ENCODE peak calls at places on chromosomes 13 and 19, in ten cellular contexts. One of them, this sample, is unnamed.

GRCh38 chr13:76349700-76350099 is 536.5 kb downstream of the KCTD12 start:
- DNase-seq in progenitor cell of endocrine pancreas: no peak
- DNase-seq in fibroblast of the aortic adventitia: peak
- DNase-seq in cardiac fibroblast: peak
- DNase-seq in A673: no peak
- DNase-seq in GM23338: no peak
- DNase-seq in AG10803: no peak
- DNase-seq in endodermal cell: no peak
- DNase-seq in BE2C: no peak
- DNase-seq in Calu3: no peak
- DNase-seq in this sample: no peak

GRCh38 chr13:109784590-109785140 is 1.7 kb downstream of the IRS2 start:
- DNase-seq in progenitor cell of endocrine pancreas: peak
- DNase-seq in fibroblast of the aortic adventitia: peak
- DNase-seq in cardiac fibroblast: peak
- DNase-seq in A673: peak
- DNase-seq in GM23338: peak
- DNase-seq in AG10803: peak
- DNase-seq in endodermal cell: peak
- DNase-seq in BE2C: peak
- DNase-seq in Calu3: peak
- DNase-seq in this sample: no peak

GRCh38 chr19:1055886-1056620 is 10.9 kb upstream of the ARHGAP45 start:
- DNase-seq in progenitor cell of endocrine pancreas: no peak
- DNase-seq in fibroblast of the aortic adventitia: no peak
- DNase-seq in cardiac fibroblast: no peak
- DNase-seq in A673: no peak
- DNase-seq in GM23338: no peak
- DNase-seq in AG10803: no peak
- DNase-seq in endodermal cell: no peak
- DNase-seq in BE2C: no peak
- DNase-seq in Calu3: no peak
- DNase-seq in this sample: no peak

GRCh38 chr13:30623392-30623791 is 5.7 kb downstream of the USPL1 start:
- DNase-seq in progenitor cell of endocrine pancreas: no peak
- DNase-seq in fibroblast of the aortic adventitia: peak
- DNase-seq in cardiac fibroblast: peak
- DNase-seq in A673: no peak
- DNase-seq in GM23338: no peak
- DNase-seq in AG10803: no peak
- DNase-seq in endodermal cell: no peak
- DNase-seq in BE2C: no peak
- DNase-seq in Calu3: no peak
- DNase-seq in this sample: no peak

GRCh38 chr13:19601749-19602725 is 31.4 kb upstream of the MPHOSPH8 start:
- DNase-seq in progenitor cell of endocrine pancreas: peak
- DNase-seq in fibroblast of the aortic adventitia: peak
- DNase-seq in cardiac fibroblast: peak
- DNase-seq in A673: peak
- DNase-seq in GM23338: peak
- DNase-seq in AG10803: peak
- DNase-seq in endodermal cell: peak
- DNase-seq in BE2C: peak
- DNase-seq in Calu3: peak
- DNase-seq in this sample: peak

GRCh38 chr19:46000497-46001246 is 5.4 kb downstream of the CCDC61 start:
- DNase-seq in progenitor cell of endocrine pancreas: no peak
- DNase-seq in fibroblast of the aortic adventitia: no peak
- DNase-seq in cardiac fibroblast: no peak
- DNase-seq in A673: peak
- DNase-seq in GM23338: peak
- DNase-seq in AG10803: no peak
- DNase-seq in endodermal cell: peak
- DNase-seq in BE2C: peak
- DNase-seq in Calu3: no peak
- DNase-seq in this sample: peak

GRCh38 chr13:110326263-110326904 is 19.3 kb downstream of the COL4A2 start:
- DNase-seq in progenitor cell of endocrine pancreas: no peak
- DNase-seq in fibroblast of the aortic adventitia: no peak
- DNase-seq in cardiac fibroblast: no peak
- DNase-seq in A673: no peak
- DNase-seq in GM23338: no peak
- DNase-seq in AG10803: no peak
- DNase-seq in endodermal cell: peak
- DNase-seq in BE2C: no peak
- DNase-seq in Calu3: no peak
- DNase-seq in this sample: no peak

GRCh38 chr13:113746671-113747070 is 12.4 kb upstream of the TMEM255B start:
- DNase-seq in progenitor cell of endocrine pancreas: no peak
- DNase-seq in fibroblast of the aortic adventitia: no peak
- DNase-seq in cardiac fibroblast: no peak
- DNase-seq in A673: no peak
- DNase-seq in GM23338: no peak
- DNase-seq in AG10803: no peak
- DNase-seq in endodermal cell: no peak
- DNase-seq in BE2C: peak
- DNase-seq in Calu3: no peak
- DNase-seq in this sample: no peak

GRCh38 chr13:107992542-107992941 is 222.8 kb downstream of the LIG4 start:
- DNase-seq in progenitor cell of endocrine pancreas: no peak
- DNase-seq in fibroblast of the aortic adventitia: no peak
- DNase-seq in cardiac fibroblast: no peak
- DNase-seq in A673: no peak
- DNase-seq in GM23338: no peak
- DNase-seq in AG10803: no peak
- DNase-seq in endodermal cell: no peak
- DNase-seq in BE2C: no peak
- DNase-seq in Calu3: no peak
- DNase-seq in this sample: no peak

GRCh38 chr13:99237981-99238662 is 20.1 kb downstream of the GPR18 start:
- DNase-seq in progenitor cell of endocrine pancreas: no peak
- DNase-seq in fibroblast of the aortic adventitia: no peak
- DNase-seq in cardiac fibroblast: no peak
- DNase-seq in A673: no peak
- DNase-seq in GM23338: no peak
- DNase-seq in AG10803: no peak
- DNase-seq in endodermal cell: no peak
- DNase-seq in BE2C: no peak
- DNase-seq in Calu3: no peak
- DNase-seq in this sample: no peak

GRCh38 chr19:22735911-22736645 is 47.9 kb downstream of the ZNF99 start:
- DNase-seq in progenitor cell of endocrine pancreas: no peak
- DNase-seq in fibroblast of the aortic adventitia: no peak
- DNase-seq in cardiac fibroblast: peak
- DNase-seq in A673: no peak
- DNase-seq in GM23338: no peak
- DNase-seq in AG10803: no peak
- DNase-seq in endodermal cell: no peak
- DNase-seq in BE2C: no peak
- DNase-seq in Calu3: no peak
- DNase-seq in this sample: no peak

GRCh38 chr13:88281846-88282245 is 610.7 kb downstream of the SLITRK5 start:
- DNase-seq in progenitor cell of endocrine pancreas: no peak
- DNase-seq in fibroblast of the aortic adventitia: no peak
- DNase-seq in cardiac fibroblast: no peak
- DNase-seq in A673: no peak
- DNase-seq in GM23338: no peak
- DNase-seq in AG10803: no peak
- DNase-seq in endodermal cell: no peak
- DNase-seq in BE2C: no peak
- DNase-seq in Calu3: no peak
- DNase-seq in this sample: no peak

GRCh38 chr19:16143399-16144215 is at the start of gene HSH2D:
- DNase-seq in progenitor cell of endocrine pancreas: no peak
- DNase-seq in fibroblast of the aortic adventitia: no peak
- DNase-seq in cardiac fibroblast: no peak
- DNase-seq in A673: no peak
- DNase-seq in GM23338: peak
- DNase-seq in AG10803: no peak
- DNase-seq in endodermal cell: peak
- DNase-seq in BE2C: no peak
- DNase-seq in Calu3: peak
- DNase-seq in this sample: peak

GRCh38 chr19:11673608-11674041 is 65.1 kb downstream of the ZNF823 start:
- DNase-seq in progenitor cell of endocrine pancreas: peak
- DNase-seq in fibroblast of the aortic adventitia: peak
- DNase-seq in cardiac fibroblast: peak
- DNase-seq in A673: peak
- DNase-seq in GM23338: peak
- DNase-seq in AG10803: peak
- DNase-seq in endodermal cell: peak
- DNase-seq in BE2C: peak
- DNase-seq in Calu3: no peak
- DNase-seq in this sample: peak
- TF ChIP-seq CTCF in progenitor cell of endocrine pancreas: peak
- TF ChIP-seq CTCF in fibroblast of the aortic adventitia: peak
- TF ChIP-seq CTCF in cardiac fibroblast: peak
- TF ChIP-seq CTCF in A673: peak
- TF ChIP-seq CTCF in GM23338: peak
- TF ChIP-seq CTCF in AG10803: peak
- TF ChIP-seq CTCF in endodermal cell: peak
- TF ChIP-seq CTCF in BE2C: peak
- TF ChIP-seq CTCF in Calu3: no peak
- TF ChIP-seq CTCF in this sample: peak

DNA sequence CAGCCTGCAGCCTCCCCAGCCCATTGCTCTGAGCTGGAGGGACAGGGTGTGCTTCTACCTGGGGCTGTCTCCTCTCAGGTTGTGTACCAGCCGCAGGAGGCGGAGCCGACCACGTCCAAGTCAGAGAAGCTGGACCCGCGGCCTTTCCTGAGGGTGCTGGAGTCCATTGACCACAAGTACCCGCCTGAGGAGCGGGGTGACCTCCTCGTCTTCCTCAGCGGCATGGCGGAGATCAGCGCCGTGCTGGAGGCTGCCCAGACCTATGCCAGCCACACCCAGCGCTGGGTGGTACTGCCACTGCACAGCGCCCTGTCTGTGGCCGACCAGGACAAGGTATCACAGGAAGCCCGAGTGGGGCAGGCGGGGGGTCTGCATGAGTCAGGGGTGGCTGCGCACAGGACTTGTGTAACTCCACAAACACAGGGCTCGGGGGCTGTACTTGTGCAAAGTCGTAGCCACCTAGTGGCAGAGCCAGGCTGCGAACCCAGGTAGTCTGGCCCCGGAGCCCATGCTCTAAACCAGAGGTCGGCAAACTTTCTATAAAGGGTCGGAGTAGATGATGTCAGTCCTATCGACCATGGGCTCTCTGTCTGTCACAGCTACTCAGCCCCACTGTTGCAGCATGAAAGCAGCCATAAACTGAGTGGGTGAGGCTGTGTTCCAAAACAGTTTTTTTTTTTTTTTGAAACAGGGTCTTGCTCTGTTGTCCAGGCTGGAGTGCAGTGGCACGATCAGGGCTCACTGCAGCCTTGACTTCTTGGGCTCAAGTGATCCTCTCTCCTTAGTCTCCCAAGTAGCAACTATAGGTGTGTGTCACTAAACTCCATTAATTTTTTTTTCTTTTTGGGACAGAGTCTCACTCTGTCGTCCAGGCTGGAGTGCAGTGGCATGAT is 8.9 kb downstream of the DHX34 start:
- DNase-seq in progenitor cell of endocrine pancreas: no peak
- DNase-seq in fibroblast of the aortic adventitia: no peak
- DNase-seq in cardiac fibroblast: no peak
- DNase-seq in A673: no peak
- DNase-seq in GM23338: peak
- DNase-seq in AG10803: no peak
- DNase-seq in endodermal cell: peak
- DNase-seq in BE2C: no peak
- DNase-seq in Calu3: no peak
- DNase-seq in this sample: no peak
- TF ChIP-seq CTCF in progenitor cell of endocrine pancreas: peak
- TF ChIP-seq CTCF in fibroblast of the aortic adventitia: peak
- TF ChIP-seq CTCF in cardiac fibroblast: peak
- TF ChIP-seq CTCF in A673: peak
- TF ChIP-seq CTCF in GM23338: peak
- TF ChIP-seq CTCF in AG10803: peak
- TF ChIP-seq CTCF in endodermal cell: peak
- TF ChIP-seq CTCF in BE2C: peak
- TF ChIP-seq CTCF in Calu3: peak
- TF ChIP-seq CTCF in this sample: peak

DNA sequence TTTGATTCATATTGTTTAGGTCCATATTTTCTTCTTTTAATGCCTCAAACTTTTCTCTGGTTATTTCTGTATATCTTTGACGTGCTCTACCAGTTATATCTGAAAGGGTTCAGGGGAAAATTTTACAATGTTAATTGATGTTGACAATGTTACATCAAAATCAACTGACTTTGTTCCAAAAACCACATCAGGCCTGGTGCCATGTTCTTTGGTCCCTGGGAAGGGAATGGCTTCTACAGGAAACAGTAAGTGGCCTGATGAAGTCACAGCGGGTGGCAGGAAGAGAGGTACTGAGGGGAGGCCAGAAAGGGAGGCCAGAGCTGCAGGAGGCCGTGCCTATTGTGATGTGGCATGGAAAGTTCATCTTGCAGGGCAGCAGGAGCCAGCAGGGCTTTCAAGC is 38.2 kb downstream of the CEP89 start:
- DNase-seq in progenitor cell of endocrine pancreas: no peak
- DNase-seq in fibroblast of the aortic adventitia: no peak
- DNase-seq in cardiac fibroblast: no peak
- DNase-seq in A673: no peak
- DNase-seq in GM23338: no peak
- DNase-seq in AG10803: no peak
- DNase-seq in endodermal cell: no peak
- DNase-seq in BE2C: no peak
- DNase-seq in Calu3: no peak
- DNase-seq in this sample: no peak
- TF ChIP-seq CTCF in progenitor cell of endocrine pancreas: no peak
- TF ChIP-seq CTCF in fibroblast of the aortic adventitia: no peak
- TF ChIP-seq CTCF in cardiac fibroblast: no peak
- TF ChIP-seq CTCF in A673: no peak
- TF ChIP-seq CTCF in GM23338: no peak
- TF ChIP-seq CTCF in AG10803: no peak
- TF ChIP-seq CTCF in endodermal cell: no peak
- TF ChIP-seq CTCF in BE2C: no peak
- TF ChIP-seq CTCF in Calu3: no peak
- TF ChIP-seq CTCF in this sample: no peak

DNA sequence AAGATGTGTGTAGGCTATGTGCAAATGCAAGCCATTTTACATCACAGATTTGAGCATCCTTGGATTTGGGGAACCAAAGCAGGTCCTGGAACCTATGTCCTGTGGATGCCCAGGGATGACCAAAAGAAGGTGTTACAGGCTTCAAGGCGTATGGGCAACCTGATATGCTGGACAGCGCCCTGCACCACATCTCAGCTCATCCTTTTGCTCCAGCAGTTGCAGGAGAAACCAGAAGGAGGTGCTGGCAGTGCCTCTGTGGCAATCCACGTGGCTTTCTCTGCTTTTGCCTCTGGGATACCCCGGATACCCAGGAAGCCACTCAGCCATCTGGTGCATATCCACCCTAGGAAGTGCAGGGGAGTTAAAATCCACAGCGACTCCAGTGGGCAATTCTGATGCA is 110.3 kb upstream of the VSTM2B start:
- DNase-seq in progenitor cell of endocrine pancreas: no peak
- DNase-seq in fibroblast of the aortic adventitia: no peak
- DNase-seq in cardiac fibroblast: no peak
- DNase-seq in A673: no peak
- DNase-seq in GM23338: peak
- DNase-seq in AG10803: no peak
- DNase-seq in endodermal cell: peak
- DNase-seq in BE2C: no peak
- DNase-seq in Calu3: no peak
- DNase-seq in this sample: no peak
- TF ChIP-seq CTCF in progenitor cell of endocrine pancreas: no peak
- TF ChIP-seq CTCF in fibroblast of the aortic adventitia: no peak
- TF ChIP-seq CTCF in cardiac fibroblast: no peak
- TF ChIP-seq CTCF in A673: no peak
- TF ChIP-seq CTCF in GM23338: peak
- TF ChIP-seq CTCF in AG10803: no peak
- TF ChIP-seq CTCF in endodermal cell: peak
- TF ChIP-seq CTCF in BE2C: no peak
- TF ChIP-seq CTCF in Calu3: no peak
- TF ChIP-seq CTCF in this sample: no peak